ENCODE peak calls at places on chromosomes 5 and 9, in eight cellular contexts. C, H, O, S, F, W, Y and J are unnamed samples.
A peak's percentile ranks its signal among the peaks of the same experiment; 100 is the strongest.

GRCh38 chr5:119330367-119331183 is 25.2 kb upstream of the TNFAIP8 start:
- DNase-seq in Y (peak; percentile 70), S (no peak), C (no peak), O (no peak), W (no peak), H (no peak), F (no peak), J (no peak)

GRCh38 chr9:92026206-92027002 is 76.4 kb upstream of the ROR2 start:
- DNase-seq in W (no peak), F (no peak), S (no peak), H (no peak), O (no peak), Y (no peak), C (no peak), J (no peak)

GRCh38 chr9:129247285-129248153 is 69.5 kb upstream of the IER5L start:
- DNase-seq in F (no peak), Y (no peak), C (no peak), S (no peak), O (no peak), H (no peak), W (no peak), J (no peak)

GRCh38 chr9:35840901-35841900 is 12.2 kb downstream of the TMEM8B start:
- DNase-seq in W (no peak), Y (no peak), S (no peak), O (no peak), H (no peak), F (no peak), C (no peak), J (no peak)

GRCh38 chr5:111074244-111074643 is 2.7 kb downstream of the TSLP start:
- DNase-seq in W (no peak), F (no peak), C (no peak), S (no peak), O (no peak), H (no peak), Y (no peak), J (no peak)

GRCh38 chr5:133247145-133247709 is 195.4 kb downstream of the HSPA4 start:
- DNase-seq in S (no peak), F (no peak), W (no peak), O (no peak), Y (no peak), C (no peak), H (no peak), J (no peak)

GRCh38 chr5:157457391-157457790 is 2.6 kb upstream of the NIPAL4 start:
- DNase-seq in S (no peak), F (no peak), C (no peak), W (no peak), H (no peak), Y (no peak), O (peak; percentile 21), J (no peak)

GRCh38 chr9:121494192-121494591 is 5.5 kb downstream of the GGTA1 start:
- DNase-seq in S (no peak), O (no peak), F (no peak), C (no peak), W (no peak), H (no peak), Y (no peak), J (no peak)

GRCh38 chr5:174872271-174872670 is 147.9 kb downstream of the MSX2 start:
- DNase-seq in Y (peak; percentile 27), F (peak; percentile 10), C (no peak), O (no peak), W (no peak), S (no peak), H (no peak), J (no peak)

GRCh38 chr9:108443741-108444140 is 412.0 kb downstream of the ACTL7B start:
- DNase-seq in S (peak; percentile 74), H (no peak), O (no peak), F (no peak), C (no peak), Y (peak; percentile 26), W (peak; percentile 47), J (no peak)
- TF ChIP-seq CTCF in S (no peak), H (no peak), O (no peak), F (peak; percentile 3), C (no peak), Y (no peak), W (peak; percentile 25), J (no peak)

GRCh38 chr5:106140101-106140500 is 1530.6 kb downstream of the EFNA5 start:
- DNase-seq in H (no peak), Y (no peak), W (no peak), F (no peak), S (peak; percentile 12), C (no peak), O (no peak), J (no peak)

GRCh38 chr5:106142131-106142530 is 1528.6 kb downstream of the EFNA5 start:
- DNase-seq in C (no peak), W (no peak), O (no peak), S (no peak), Y (no peak), H (no peak), F (no peak), J (no peak)
- TF ChIP-seq CTCF in C (no peak), W (no peak), O (no peak), S (no peak), Y (no peak), H (no peak), F (no peak), J (no peak)

GRCh38 chr5:147397616-147398015 is 112.3 kb downstream of the DPYSL3 start:
- DNase-seq in F (no peak), Y (no peak), C (no peak), O (no peak), H (no peak), S (no peak), W (no peak), J (no peak)
- TF ChIP-seq CTCF in F (no peak), Y (no peak), C (no peak), O (peak; percentile 30), H (peak; percentile 40), S (peak; percentile 21), W (no peak), J (no peak)

DNA sequence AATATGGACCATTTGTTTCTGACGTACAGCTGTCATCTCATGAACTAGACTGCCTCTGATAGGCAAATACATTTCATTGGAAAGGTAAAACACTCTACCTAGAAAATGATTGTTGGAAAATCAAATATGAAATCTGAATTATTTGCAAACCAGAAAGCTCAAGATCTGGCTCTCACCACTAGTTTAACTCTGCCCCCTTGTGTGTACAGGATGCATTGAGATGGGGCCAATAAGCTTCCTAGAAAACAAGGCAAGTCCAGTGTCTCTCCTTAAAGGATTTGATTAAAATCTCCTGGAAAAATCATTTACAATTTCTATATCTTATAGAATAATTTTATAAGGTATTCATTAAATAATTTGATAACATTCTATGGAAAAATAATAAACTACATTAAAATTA is 311.9 kb upstream of the ANKH start:
- DNase-seq in S (peak; percentile 1), H (no peak), C (no peak), W (no peak), Y (peak; percentile 13), O (no peak), F (no peak), J (no peak)
- TF ChIP-seq CTCF in S (peak; percentile 21), H (no peak), C (peak; percentile 35), W (peak; percentile 18), Y (peak; percentile 6), O (no peak), F (peak; percentile 39), J (no peak)

DNA sequence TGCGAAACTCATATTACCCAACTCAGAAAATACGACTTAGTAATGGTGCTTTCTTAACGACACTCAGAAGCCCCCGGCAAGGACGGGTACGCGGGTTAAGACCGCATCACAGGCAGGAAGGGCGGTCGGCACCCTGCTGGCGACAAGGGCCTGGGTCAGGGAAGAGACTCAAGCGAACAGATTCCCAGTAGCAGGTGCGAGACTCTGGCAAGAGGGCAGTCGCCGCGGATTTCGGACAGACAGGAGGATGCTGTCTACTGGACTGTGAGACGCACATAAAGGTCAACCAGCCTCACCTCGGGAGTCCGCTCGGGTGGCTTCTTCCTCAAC is 398 bp downstream of the RAPGEF6 start:
- DNase-seq in H (peak; percentile 27), O (peak; percentile 84), C (peak; percentile 53), F (no peak), W (peak; percentile 51), S (peak; percentile 56), Y (peak; percentile 73), J (peak; percentile 68)
- TF ChIP-seq CTCF in H (no peak), O (peak; percentile 48), C (peak; percentile 36), F (peak; percentile 12), W (no peak), S (no peak), Y (no peak), J (no peak)

GRCh38 chr9:76302543-76302942 is 91.7 kb downstream of the RFK start:
- DNase-seq in C (no peak), W (no peak), S (no peak), H (no peak), O (no peak), Y (no peak), F (no peak), J (no peak)

GRCh38 chr9:76298497-76299144 is 95.6 kb downstream of the RFK start:
- DNase-seq in F (no peak), H (no peak), O (no peak), Y (peak; percentile 39), S (no peak), C (no peak), W (no peak), J (no peak)

GRCh38 chr9:76297721-76298239 is 96.4 kb downstream of the RFK start:
- DNase-seq in F (peak; percentile 14), Y (no peak), W (peak; percentile 39), O (no peak), S (peak; percentile 26), H (no peak), C (no peak), J (peak; percentile 2)

GRCh38 chr9:76302947-76303550 is 91.2 kb downstream of the RFK start:
- DNase-seq in Y (peak; percentile 56), H (peak; percentile 29), F (peak; percentile 39), O (peak; percentile 70), W (peak; percentile 81), C (no peak), S (peak; percentile 67), J (no peak)
- TF ChIP-seq CTCF in Y (peak; percentile 59), H (peak; percentile 48), F (peak; percentile 55), O (peak; percentile 83), W (peak; percentile 55), C (peak; percentile 88), S (peak; percentile 46), J (peak; percentile 74)